ENCODE peak calls at places on chromosomes 7 and 10, in ten cellular contexts. P is HL-60; Q is effector CD4-positive, alpha-beta T cell; V is naive thymus-derived CD8-positive, alpha-beta T cell; G is GDM1; E is GM12865; U is neural crest cell; J is ovary; S is amniotic stem cell; L is neuronal stem cell. A is an unnamed sample.

GRCh38 chr10:96683065-96683464 is 37.2 kb downstream of the PIK3AP1 start:
- DNase-seq in P (no peak), Q (no peak), V (no peak), G (no peak), E (no peak), U (no peak), J (no peak), S (no peak), L (no peak), A (no peak)

GRCh38 chr7:132569884-132570614 is 6.2 kb downstream of the PLXNA4 start:
- DNase-seq in P (no peak), Q (no peak), V (no peak), G (peak; percentile 68), E (no peak), U (no peak), J (no peak), S (no peak), L (no peak), A (no peak)

GRCh38 chr7:99459087-99459486 is 6.9 kb downstream of the ATP5MF start:
- DNase-seq in P (peak; percentile 56), Q (no peak), V (no peak), G (peak; percentile 6), E (peak; percentile 48), U (no peak), J (no peak), S (no peak), L (no peak), A (no peak)

GRCh38 chr10:51178634-51179033 is 104.3 kb downstream of the PRKG1 start:
- DNase-seq in P (no peak), Q (no peak), V (no peak), G (no peak), E (no peak), U (no peak), J (no peak), S (no peak), L (no peak), A (no peak)

GRCh38 chr10:103763374-103764202 is 91.8 kb downstream of the SH3PXD2A start:
- DNase-seq in P (peak; percentile 92), Q (no peak), V (no peak), G (peak; percentile 82), E (peak; percentile 63), U (no peak), J (no peak), S (no peak), L (no peak), A (no peak)

GRCh38 chr10:110165867-110166266 is 41.5 kb upstream of the MXI1 start:
- DNase-seq in P (no peak), Q (no peak), V (no peak), G (no peak), E (no peak), U (no peak), J (no peak), S (no peak), L (no peak), A (no peak)

GRCh38 chr7:155456772-155457543 is 971 bp upstream of the EN2 start:
- DNase-seq in P (peak; percentile 15), Q (no peak), V (no peak), G (no peak), E (no peak), U (peak; percentile 68), J (peak; percentile 86), S (no peak), L (no peak), A (peak; percentile 56)

GRCh38 chr10:84829121-84829520 is 500.7 kb downstream of the CCSER2 start:
- DNase-seq in P (no peak), Q (no peak), V (no peak), G (no peak), E (no peak), U (no peak), J (no peak), S (no peak), L (no peak), A (no peak)

GRCh38 chr10:133618851-133619250 is 7.7 kb downstream of the FRG2B start:
- DNase-seq in P (no peak), Q (no peak), V (no peak), G (no peak), E (no peak), U (no peak), J (no peak), S (no peak), L (no peak), A (no peak)

GRCh38 chr7:142228681-142229080 is 29.2 kb downstream of the PRSS58 start:
- DNase-seq in P (no peak), Q (no peak), V (no peak), G (no peak), E (no peak), U (no peak), J (no peak), S (no peak), L (no peak), A (no peak)

GRCh38 chr7:100890640-100891521 is 1.4 kb upstream of the UFSP1 start:
- DNase-seq in P (no peak), Q (no peak), V (no peak), G (no peak), E (no peak), U (no peak), J (peak; percentile 41), S (no peak), L (no peak), A (peak; percentile 57)

GRCh38 chr10:35341521-35341920 is 5.2 kb downstream of the CCNY start:
- DNase-seq in P (no peak), Q (no peak), V (no peak), G (no peak), E (peak; percentile 89), U (no peak), J (no peak), S (no peak), L (no peak), A (no peak)

GRCh38 chr10:46525177-46525823 is 31.2 kb downstream of the GPRIN2 start:
- DNase-seq in P (no peak), Q (no peak), V (no peak), G (no peak), E (peak; percentile 19), U (no peak), J (no peak), S (no peak), L (no peak), A (no peak)

GRCh38 chr10:75101416-75102251 is 9.8 kb upstream of the SAMD8 start:
- DNase-seq in P (no peak), Q (no peak), V (no peak), G (no peak), E (no peak), U (no peak), J (no peak), S (no peak), L (no peak), A (no peak)

GRCh38 chr10:123140164-123140982 is 4.6 kb downstream of the HMX3 start:
- DNase-seq in P (no peak), Q (no peak), V (no peak), G (no peak), E (no peak), U (no peak), J (no peak), S (no peak), L (no peak), A (no peak)

GRCh38 chr7:66169616-66170015 is 35.5 kb upstream of the TPST1 start:
- DNase-seq in P (no peak), Q (no peak), V (no peak), G (no peak), E (no peak), U (no peak), J (no peak), S (no peak), L (no peak), A (no peak)

GRCh38 chr10:31274310-31274709 is 44.7 kb upstream of the ZEB1 start:
- DNase-seq in P (no peak), Q (no peak), V (no peak), G (no peak), E (no peak), U (no peak), J (no peak), S (no peak), L (no peak), A (no peak)

GRCh38 chr10:110305767-110306451 is 1.2 kb upstream of the SMNDC1 start:
- DNase-seq in P (peak; percentile 82), Q (peak; percentile 55), V (peak; percentile 51), G (peak; percentile 67), E (peak; percentile 88), U (peak; percentile 11), J (peak; percentile 56), S (peak; percentile 71), L (peak; percentile 50), A (peak; percentile 54)

GRCh38 chr7:1411414-1411813 is 47.9 kb downstream of the MICALL2 start:
- DNase-seq in P (no peak), Q (no peak), V (no peak), G (no peak), E (no peak), U (no peak), J (no peak), S (no peak), L (no peak), A (no peak)

GRCh38 chr10:124711145-124711544 is 33.0 kb downstream of the FAM53B start:
- DNase-seq in P (no peak), Q (no peak), V (no peak), G (no peak), E (no peak), U (no peak), J (no peak), S (no peak), L (no peak), A (no peak)

GRCh38 chr7:1057416-1058291 is 13.3 kb downstream of the GPR146 start:
- DNase-seq in P (no peak), Q (no peak), V (no peak), G (no peak), E (no peak), U (no peak), J (no peak), S (no peak), L (no peak), A (no peak)

GRCh38 chr10:115801987-115802386 is 471.0 kb downstream of the GFRA1 start:
- DNase-seq in P (no peak), Q (no peak), V (no peak), G (no peak), E (no peak), U (no peak), J (no peak), S (no peak), L (no peak), A (no peak)

GRCh38 chr10:13820119-13820518 is 233.4 kb downstream of the PRPF18 start:
- DNase-seq in P (no peak), Q (no peak), V (no peak), G (no peak), E (peak; percentile 56), U (no peak), J (no peak), S (no peak), L (no peak), A (no peak)

GRCh38 chr10:73262105-73262730 is 9.8 kb upstream of the MRPS16 start:
- DNase-seq in P (peak; percentile 29), Q (no peak), V (no peak), G (no peak), E (no peak), U (no peak), J (no peak), S (peak; percentile 48), L (no peak), A (no peak)

GRCh38 chr10:5937016-5937415 is 40.3 kb downstream of the IL15RA start:
- DNase-seq in P (no peak), Q (no peak), V (no peak), G (no peak), E (no peak), U (no peak), J (no peak), S (no peak), L (no peak), A (no peak)

GRCh38 chr10:33532901-33533300 is 198.4 kb upstream of the NRP1 start:
- DNase-seq in P (no peak), Q (no peak), V (no peak), G (no peak), E (no peak), U (no peak), J (no peak), S (no peak), L (no peak), A (no peak)

GRCh38 chr7:36884863-36885262 is 160.6 kb upstream of the AOAH start:
- DNase-seq in P (no peak), Q (no peak), V (no peak), G (no peak), E (no peak), U (no peak), J (no peak), S (no peak), L (no peak), A (no peak)

GRCh38 chr7:130941322-130942210 is 207.6 kb upstream of the KLF14 start:
- DNase-seq in P (peak; percentile 49), Q (no peak), V (no peak), G (no peak), E (peak; percentile 67), U (no peak), J (peak; percentile 63), S (no peak), L (no peak), A (no peak)

A was measured in ureter.